ENCODE peak calls at places on chromosome 11, in nine cellular contexts. F, D, Q, I, N, G, B, J and K are unnamed samples.

GRCh38 chr11:62725686-62726085 is 1.6 kb downstream of the HNRNPUL2 start:
- DNase-seq in F (no peak), D (no peak), Q (no peak), I (no peak), N (no peak), G (no peak), B (no peak), J (no peak), K (no peak)

GRCh38 chr11:17747131-17747955 is 12.8 kb downstream of the KCNC1 start:
- DNase-seq in F (no peak), D (no peak), Q (no peak), I (no peak), N (no peak), G (no peak), B (no peak), J (no peak), K (no peak)

GRCh38 chr11:36360833-36361232 is 64.7 kb downstream of the PRR5L start:
- DNase-seq in F (no peak), D (no peak), Q (no peak), I (no peak), N (no peak), G (no peak), B (no peak), J (no peak), K (no peak)

GRCh38 chr11:2940166-2940929 is 11.1 kb upstream of the PHLDA2 start:
- DNase-seq in F (no peak), D (peak), Q (peak), I (peak), N (peak), G (no peak), B (no peak), J (no peak), K (no peak)

GRCh38 chr11:84414936-84415335 is 1128.8 kb upstream of the CCDC90B start:
- DNase-seq in F (no peak), D (no peak), Q (no peak), I (no peak), N (no peak), G (no peak), B (no peak), J (no peak), K (no peak)

GRCh38 chr11:102971766-102972165 is 16.2 kb upstream of the MMP13 start:
- DNase-seq in F (no peak), D (no peak), Q (no peak), I (no peak), N (no peak), G (peak), B (no peak), J (no peak), K (no peak)

GRCh38 chr11:32466279-32466915 is 31.1 kb upstream of the WT1 start:
- DNase-seq in F (no peak), D (no peak), Q (no peak), I (no peak), N (no peak), G (no peak), B (no peak), J (no peak), K (no peak)

GRCh38 chr11:32870676-32871075 is 21.9 kb upstream of the QSER1 start:
- DNase-seq in F (no peak), D (no peak), Q (peak), I (no peak), N (no peak), G (no peak), B (no peak), J (no peak), K (no peak)

GRCh38 chr11:117851091-117851490 is 25.4 kb downstream of the FXYD6 start:
- DNase-seq in F (no peak), D (no peak), Q (no peak), I (no peak), N (no peak), G (peak), B (no peak), J (peak), K (no peak)

GRCh38 chr11:96168623-96169022 is 174.4 kb downstream of the MAML2 start:
- DNase-seq in F (no peak), D (no peak), Q (peak), I (peak), N (no peak), G (peak), B (peak), J (peak), K (peak)

GRCh38 chr11:61967177-61967923 is at the start of gene FTH1:
- DNase-seq in F (peak), D (peak), Q (peak), I (peak), N (peak), G (peak), B (peak), J (peak), K (peak)

GRCh38 chr11:96242191-96242845 is 100.7 kb downstream of the MAML2 start:
- DNase-seq in F (no peak), D (no peak), Q (no peak), I (no peak), N (no peak), G (no peak), B (no peak), J (no peak), K (no peak)

GRCh38 chr11:29842061-29842460 is 174.8 kb downstream of the KCNA4 start:
- DNase-seq in F (no peak), D (no peak), Q (no peak), I (no peak), N (no peak), G (no peak), B (no peak), J (no peak), K (no peak)

GRCh38 chr11:66840317-66841091 is 2.7 kb upstream of the RCE1 start:
- DNase-seq in F (no peak), D (no peak), Q (no peak), I (no peak), N (no peak), G (no peak), B (no peak), J (no peak), K (peak)
- H3K27ac ChIP-seq in F (no peak), D (no peak), Q (no peak), I (no peak), N (no peak), G (no peak), B (no peak), J (no peak), K (peak)

DNA sequence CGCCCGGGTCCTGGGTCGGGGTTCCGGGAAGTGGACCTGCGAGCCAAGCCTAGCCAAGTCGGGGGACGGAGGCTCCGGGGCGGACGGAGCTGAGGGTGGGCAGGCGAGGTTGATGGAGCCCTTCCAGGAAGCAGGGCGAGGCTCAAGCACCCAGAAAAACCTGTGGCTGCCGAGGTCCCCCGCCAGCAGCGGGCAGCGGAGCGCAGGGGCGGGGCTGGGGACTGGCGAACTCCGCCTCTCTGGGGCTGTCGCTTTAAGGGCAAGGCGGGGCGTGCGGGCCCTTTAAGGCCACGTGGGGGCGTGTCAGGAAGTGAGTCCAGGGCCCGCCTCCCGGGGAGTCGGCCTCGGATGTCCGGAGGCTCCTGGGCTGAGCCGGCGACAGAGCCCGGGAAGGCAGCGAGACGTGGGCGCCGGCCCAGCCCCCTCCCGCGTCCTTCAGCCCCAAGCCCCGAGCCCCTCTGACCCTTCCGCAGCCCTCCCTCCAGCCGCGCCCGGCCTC is at the start of gene SLC35C1:
- DNase-seq in F (peak), D (peak), Q (peak), I (peak), N (peak), G (peak), B (peak), J (peak), K (peak)
- TF ChIP-seq POLR2A in F (peak), D (peak), Q (peak), I (peak), N (peak), G (peak), B (peak), J (peak), K (peak)

DNA sequence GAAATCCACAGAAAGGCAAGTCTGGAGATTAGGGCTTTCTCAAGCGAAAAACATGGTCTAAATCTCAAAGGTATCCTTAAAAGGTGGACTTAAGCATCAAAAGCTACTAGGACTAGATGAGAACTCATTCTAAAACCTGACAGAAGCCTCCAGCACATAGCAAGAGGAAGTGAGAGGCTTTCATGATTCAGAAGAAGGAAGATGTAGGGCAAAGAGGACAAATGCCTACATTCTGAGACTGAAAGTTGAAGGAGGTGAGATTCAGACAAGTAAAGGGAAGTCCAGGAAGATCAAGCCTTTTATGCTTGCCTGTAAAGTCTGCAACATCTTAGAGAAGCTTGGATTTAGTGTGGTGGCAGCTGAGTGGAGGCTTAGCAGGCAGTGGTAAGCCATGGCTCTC is 98.9 kb downstream of the PGR start:
- DNase-seq in F (no peak), D (no peak), Q (no peak), I (no peak), N (no peak), G (no peak), B (no peak), J (no peak), K (no peak)
- H3K27ac ChIP-seq in F (no peak), D (no peak), Q (no peak), I (no peak), N (no peak), G (no peak), B (no peak), J (no peak), K (no peak)

DNA sequence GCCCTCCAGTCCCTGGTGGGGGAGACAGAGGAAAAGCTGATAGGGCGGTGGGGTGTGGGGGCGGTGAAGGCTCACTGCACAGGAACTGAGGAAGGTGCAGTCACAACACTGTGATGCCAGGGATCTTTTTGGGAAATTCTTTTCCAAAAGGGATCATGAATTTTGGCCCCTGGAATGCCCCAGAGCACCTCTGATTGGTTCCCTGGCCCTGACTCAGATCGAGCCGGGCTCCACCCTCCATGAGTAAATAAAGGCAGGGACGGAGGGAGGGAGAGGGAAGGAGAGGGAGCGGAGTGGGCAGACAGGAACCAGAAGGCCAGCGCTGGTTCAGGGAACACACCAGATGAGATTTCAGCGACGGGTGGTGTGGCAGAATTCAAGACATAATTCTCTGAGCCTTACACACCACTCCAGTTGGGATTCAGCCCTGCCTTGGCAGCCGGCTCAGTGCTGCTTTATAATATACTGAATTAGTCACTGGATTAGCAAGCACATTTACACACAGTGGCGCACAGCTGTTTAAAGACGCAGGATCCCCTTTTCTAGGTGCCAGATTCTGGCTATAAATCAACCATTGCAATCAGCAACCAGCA is 80.3 kb downstream of the ETS1 start:
- DNase-seq in F (no peak), D (peak), Q (peak), I (peak), N (peak), G (peak), B (peak), J (peak), K (peak)
- TF ChIP-seq POLR2A in F (peak), D (peak), Q (peak), I (no peak), N (no peak), G (peak), B (no peak), J (no peak), K (no peak)

GRCh38 chr11:108198833-108199232 is 23.6 kb downstream of the NPAT start:
- DNase-seq in F (no peak), D (no peak), Q (no peak), I (no peak), N (no peak), G (no peak), B (no peak), J (no peak), K (no peak)
- H3K27ac ChIP-seq in F (no peak), D (no peak), Q (no peak), I (no peak), N (no peak), G (no peak), B (no peak), J (no peak), K (no peak)

DNA sequence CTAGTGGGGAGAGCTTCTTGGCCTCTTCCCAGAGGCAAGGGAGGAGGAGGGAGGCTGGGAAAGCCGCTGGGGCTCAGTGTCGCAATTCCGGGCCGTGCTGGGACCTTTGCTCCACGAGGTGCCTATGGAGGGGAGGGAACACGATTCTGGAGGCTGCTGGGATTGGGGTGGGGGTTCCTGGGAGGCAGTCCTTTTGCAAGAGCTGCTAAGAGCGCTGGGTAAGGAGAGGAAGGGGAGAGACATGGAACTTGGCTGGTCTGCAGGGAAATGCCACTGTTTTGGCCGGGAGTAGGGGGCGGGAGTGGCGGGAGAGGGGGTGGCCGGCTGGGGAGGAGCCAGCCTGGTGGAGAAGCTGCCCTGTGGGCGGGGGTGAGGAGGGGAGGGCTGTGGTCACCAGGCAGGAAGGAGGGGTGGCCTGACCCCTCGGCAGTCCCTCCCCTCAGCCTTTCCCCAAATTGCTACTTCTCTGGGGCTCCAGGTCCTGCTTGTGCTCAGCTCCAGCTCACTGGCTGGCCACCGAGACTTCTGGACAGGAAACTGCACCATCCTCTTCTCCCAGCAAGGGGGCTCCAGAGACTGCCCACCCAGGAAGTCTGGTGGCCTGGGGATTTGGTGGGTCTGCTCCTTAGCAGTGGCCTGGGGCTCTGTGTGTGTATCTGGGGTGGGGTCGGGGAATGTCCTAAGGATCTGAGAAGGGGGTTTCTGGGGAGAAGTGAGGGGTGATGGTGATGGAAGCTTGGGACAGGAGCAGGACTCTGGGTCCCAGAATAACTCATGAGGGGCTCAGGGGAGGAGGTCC is at the start of gene NR1H3:
- DNase-seq in F (no peak), D (peak), Q (peak), I (peak), N (peak), G (peak), B (peak), J (peak), K (peak)
- TF ChIP-seq POLR2A in F (no peak), D (peak), Q (no peak), I (no peak), N (no peak), G (no peak), B (no peak), J (no peak), K (peak)

GRCh38 chr11:69482322-69482721 is 859 bp downstream of the LINC01488 start:
- DNase-seq in F (no peak), D (no peak), Q (no peak), I (no peak), N (no peak), G (no peak), B (no peak), J (no peak), K (no peak)

GRCh38 chr11:69477111-69477510 is 4.4 kb upstream of the LINC01488 start:
- DNase-seq in F (no peak), D (no peak), Q (no peak), I (no peak), N (no peak), G (no peak), B (no peak), J (no peak), K (no peak)

GRCh38 chr11:69481393-69481844 is at the start of gene LINC01488:
- DNase-seq in F (no peak), D (no peak), Q (no peak), I (no peak), N (no peak), G (no peak), B (no peak), J (no peak), K (no peak)

GRCh38 chr11:69480547-69481392 is 693 bp upstream of the LINC01488 start:
- DNase-seq in F (no peak), D (peak), Q (peak), I (no peak), N (peak), G (peak), B (no peak), J (no peak), K (no peak)

GRCh38 chr11:69479591-69480271 is 1.7 kb upstream of the LINC01488 start:
- DNase-seq in F (no peak), D (peak), Q (peak), I (no peak), N (peak), G (no peak), B (no peak), J (no peak), K (no peak)
- H3K27ac ChIP-seq in F (peak), D (peak), Q (no peak), I (peak), N (peak), G (no peak), B (peak), J (no peak), K (no peak)

GRCh38 chr11:72091292-72091691 is 10.6 kb downstream of the LRRC51 start:
- DNase-seq in F (peak), D (peak), Q (peak), I (peak), N (peak), G (peak), B (peak), J (peak), K (peak)
- TF ChIP-seq POLR2A in F (no peak), D (no peak), Q (no peak), I (no peak), N (no peak), G (no peak), B (no peak), J (no peak), K (no peak)

DNA sequence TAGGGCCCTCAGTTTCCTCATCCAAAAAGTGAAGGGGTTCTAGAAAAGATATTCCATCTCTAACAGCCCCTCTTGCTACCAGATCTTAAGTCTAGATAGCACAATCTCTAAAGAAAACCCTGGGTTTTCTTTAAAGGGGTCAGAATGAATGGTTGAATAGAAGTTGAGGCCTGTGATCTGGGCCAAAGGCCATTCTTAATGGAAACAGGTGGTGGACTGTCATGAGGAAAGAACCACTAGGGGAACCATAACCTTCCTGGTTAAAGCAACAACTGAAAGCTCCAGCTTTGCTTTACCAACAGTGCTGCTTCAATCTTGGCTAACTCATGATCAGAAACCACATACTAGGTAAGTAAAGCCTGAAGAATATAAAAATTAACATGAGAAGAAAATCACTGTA is 1.8 kb downstream of the CELF1 start:
- DNase-seq in F (no peak), D (no peak), Q (no peak), I (no peak), N (no peak), G (peak), B (no peak), J (no peak), K (no peak)
- H3K27ac ChIP-seq in F (peak), D (peak), Q (no peak), I (peak), N (no peak), G (no peak), B (peak), J (no peak), K (peak)